ENCODE peak calls at places on chromosomes 11 and 22, in seven cellular contexts. C is heart left ventricle, J is GM12891, H is body of pancreas, V is esophagus muscularis mucosa, L is lower leg skin, Y is erythroblast. K is an unnamed sample.

GRCh38 chr11:74055938-74056337 is 47.1 kb upstream of the UCP3 start:
- DNase-seq in H (no peak), Y (no peak), V (no peak), C (no peak), J (no peak), L (no peak), K (no peak)

GRCh38 chr11:6677018-6677417 is 6.1 kb downstream of the MRPL17 start:
- DNase-seq in Y (no peak), C (no peak), J (no peak), L (no peak), V (no peak), H (no peak), K (no peak)

GRCh38 chr22:46088541-46089311 is 61.6 kb upstream of the PPARA start:
- DNase-seq in L (no peak), V (no peak), H (peak), J (no peak), Y (no peak), C (no peak), K (no peak)

GRCh38 chr11:3950996-3951662 is 95.7 kb downstream of the STIM1 start:
- DNase-seq in J (no peak), Y (no peak), V (no peak), C (no peak), H (no peak), L (no peak), K (peak)

GRCh38 chr11:122100222-122101080 is 15.6 kb downstream of the BLID start:
- DNase-seq in H (peak), L (peak), Y (no peak), J (no peak), C (peak), V (no peak), K (no peak)

GRCh38 chr11:80831374-80831773 is 1390.5 kb upstream of the TENM4 start:
- DNase-seq in J (no peak), H (no peak), C (no peak), L (no peak), V (no peak), Y (no peak), K (no peak)

GRCh38 chr11:108224908-108225786 is 2.3 kb downstream of the ATM start:
- DNase-seq in J (no peak), C (no peak), Y (no peak), V (no peak), L (no peak), H (no peak), K (no peak)

GRCh38 chr11:2883717-2884423 is 1.7 kb downstream of the CDKN1C start:
- DNase-seq in V (no peak), J (no peak), H (no peak), Y (peak), L (no peak), C (peak), K (no peak)

GRCh38 chr22:28029201-28029948 is 110.3 kb upstream of the PITPNB start:
- DNase-seq in Y (no peak), L (no peak), H (peak), J (no peak), C (peak), V (no peak), K (no peak)

GRCh38 chr22:46484861-46485595 is 52.4 kb downstream of the CELSR1 start:
- DNase-seq in V (no peak), H (no peak), C (no peak), L (no peak), Y (no peak), J (no peak), K (no peak)

GRCh38 chr22:22106855-22107254 is 124.3 kb upstream of the TOP3B start:
- DNase-seq in V (peak), J (no peak), Y (no peak), C (no peak), H (no peak), L (no peak), K (no peak)

GRCh38 chr22:30751529-30751928 is 56.9 kb downstream of the OSBP2 start:
- DNase-seq in L (no peak), J (no peak), C (no peak), Y (no peak), V (no peak), H (no peak), K (no peak)

GRCh38 chr11:5992604-5993251 is 5.9 kb upstream of the OR52L1 start:
- DNase-seq in V (no peak), H (no peak), J (peak), L (no peak), Y (peak), C (no peak), K (no peak)

GRCh38 chr11:57224537-57224936 is 12.5 kb downstream of the APLNR start:
- DNase-seq in C (no peak), Y (no peak), L (no peak), V (no peak), H (no peak), J (no peak), K (no peak)

GRCh38 chr11:37100008-37100407 is 502.0 kb upstream of the RAG2 start:
- DNase-seq in L (no peak), V (no peak), H (no peak), C (no peak), Y (no peak), J (no peak), K (no peak)

GRCh38 chr22:49415219-49415951 is 412.3 kb downstream of the BRD1 start:
- DNase-seq in J (no peak), V (no peak), H (no peak), Y (no peak), C (no peak), L (no peak), K (no peak)

GRCh38 chr11:8715501-8715900 is 32.9 kb downstream of the RPL27A start:
- DNase-seq in J (no peak), L (no peak), H (no peak), C (no peak), V (no peak), Y (no peak), K (no peak)

GRCh38 chr11:10318527-10318802 is 13.6 kb downstream of the ADM start:
- DNase-seq in Y (no peak), C (no peak), J (no peak), V (no peak), H (peak), L (no peak), K (no peak)

GRCh38 chr11:28836285-28837081 is 728.3 kb downstream of the METTL15 start:
- DNase-seq in H (no peak), V (no peak), C (no peak), Y (no peak), L (no peak), J (no peak), K (no peak)

GRCh38 chr11:122023614-122024250 is 92.3 kb downstream of the BLID start:
- DNase-seq in C (no peak), J (no peak), V (no peak), H (no peak), L (no peak), Y (no peak), K (no peak)

GRCh38 chr11:86101941-86102407 is 33.1 kb upstream of the PICALM start:
- DNase-seq in L (no peak), C (no peak), Y (no peak), H (no peak), V (no peak), J (no peak), K (no peak)

GRCh38 chr11:88886796-88887195 is 179.0 kb downstream of the GRM5 start:
- DNase-seq in V (no peak), C (no peak), J (no peak), H (no peak), Y (peak), L (no peak), K (no peak)

GRCh38 chr11:101993172-101993571 is 54.1 kb upstream of the CFAP300 start:
- DNase-seq in H (no peak), V (no peak), L (no peak), J (no peak), C (no peak), Y (no peak), K (no peak)

GRCh38 chr11:101996106-101996505 is 51.1 kb upstream of the CFAP300 start:
- DNase-seq in H (no peak), Y (no peak), C (no peak), V (no peak), J (no peak), L (no peak), K (no peak)
- TF ChIP-seq POLR2A in H (no peak), Y (no peak), C (no peak), V (no peak), J (no peak), L (no peak), K (no peak)

DNA sequence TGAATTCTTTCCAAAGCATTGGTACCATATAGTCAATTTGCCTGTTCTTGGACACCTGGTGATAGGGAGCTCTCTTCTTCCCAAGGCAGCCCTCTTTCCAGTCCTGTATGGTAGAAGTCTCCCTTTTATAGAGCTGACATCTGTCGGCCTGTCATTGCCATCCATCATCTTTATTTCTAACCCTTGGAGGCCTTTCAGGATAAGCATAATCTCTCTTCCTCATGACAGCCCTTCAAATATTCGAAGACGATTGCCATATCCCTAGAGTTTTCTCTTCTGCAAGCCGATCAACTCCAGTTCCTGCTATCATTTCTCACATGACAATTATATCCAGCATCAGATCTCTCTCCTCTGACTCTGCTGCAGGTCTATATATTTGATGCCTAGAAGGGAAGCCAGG is 32.7 kb upstream of the SYN3 start:
- DNase-seq in Y (no peak), V (no peak), C (no peak), J (no peak), H (no peak), L (no peak), K (no peak)
- TF ChIP-seq POLR2A in Y (no peak), V (no peak), C (no peak), J (no peak), H (no peak), L (no peak), K (no peak)

DNA sequence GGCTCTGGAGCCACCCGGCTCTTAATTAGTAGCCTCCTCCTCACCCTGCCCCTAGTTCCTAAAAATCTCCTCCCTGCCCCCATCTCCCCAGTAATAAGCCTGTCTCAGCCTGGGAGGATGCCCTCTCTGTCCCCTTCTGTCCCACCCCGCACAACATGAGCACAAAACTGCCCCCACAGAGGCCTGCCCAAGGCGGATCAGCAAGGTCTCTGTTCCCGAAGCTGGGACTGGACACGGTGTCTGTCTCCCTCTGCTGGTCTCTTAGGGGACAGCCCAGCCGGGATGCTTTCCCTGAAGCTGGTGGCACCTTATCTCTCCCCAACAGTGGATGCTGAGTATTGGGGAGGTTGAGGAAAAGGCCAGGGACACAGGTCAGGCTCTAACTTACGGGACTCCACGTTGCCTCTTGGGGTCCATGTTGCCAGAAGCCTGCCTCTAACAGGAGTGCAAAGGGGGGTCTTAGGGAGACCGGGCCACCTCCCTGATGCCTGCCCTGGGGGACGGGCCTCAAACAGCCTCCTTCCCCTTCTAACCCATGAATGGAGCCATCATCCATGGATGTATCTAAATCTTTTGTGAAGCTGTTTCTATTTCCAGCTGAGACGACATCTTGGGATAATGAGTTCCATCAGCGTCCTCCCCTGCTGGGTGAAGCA is 9.2 kb upstream of the RAD9A start:
- DNase-seq in Y (peak), C (peak), H (peak), V (no peak), J (no peak), L (peak), K (no peak)
- TF ChIP-seq POLR2A in Y (no peak), C (no peak), H (no peak), V (no peak), J (no peak), L (no peak), K (no peak)

DNA sequence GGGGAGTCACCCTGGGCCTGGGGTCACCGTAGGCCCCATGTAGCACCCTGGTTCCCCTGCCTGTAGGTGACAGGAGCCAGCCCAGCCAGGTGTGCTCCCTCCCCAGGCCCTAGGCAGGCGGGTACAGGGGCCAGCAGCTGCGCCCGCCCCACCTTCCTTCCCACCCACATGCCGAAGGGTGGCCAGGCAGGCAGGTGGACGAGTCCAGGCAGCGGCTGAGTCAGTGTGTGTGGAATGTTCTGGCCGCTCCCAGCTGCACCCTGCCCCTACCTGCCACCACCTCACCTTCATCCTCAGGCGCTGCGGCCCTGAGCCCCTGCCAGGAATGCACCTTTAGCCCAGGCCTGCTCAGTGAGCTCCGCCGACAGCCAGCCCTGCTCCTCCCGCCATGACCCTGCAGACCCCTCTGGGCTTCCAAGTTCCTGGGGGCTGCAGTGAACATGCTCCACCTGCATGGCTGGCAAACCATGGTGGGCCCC is 619 bp upstream of the SYT8 start:
- DNase-seq in J (no peak), Y (no peak), H (peak), C (no peak), L (peak), V (no peak), K (no peak)
- TF ChIP-seq POLR2A in J (no peak), Y (no peak), H (peak), C (no peak), L (no peak), V (no peak), K (no peak)